ENCODE peak calls at places on chromosomes 4 and X, in four cellular contexts. V is lower lobe of right lung, I is BE2C, C is PC-3. Q is an unnamed sample. For H3K4me1, the result is how much of the 10 kb centered on the place peaks cover.

GRCh38 chr4:100823066-100823992 is 305.5 kb upstream of the EMCN start:
- DNase-seq in C (peak), I (no peak), V (no peak), Q (no peak)

GRCh38 chr4:64713256-64713840 is 304.1 kb upstream of the TECRL start:
- DNase-seq in V (no peak), C (peak), I (no peak), Q (no peak)

GRCh38 chrX:140701480-140701879 is 8.1 kb upstream of the LINC00632 start:
- DNase-seq in V (no peak), C (peak), I (peak), Q (no peak)

GRCh38 chrX:134634691-134635090 is 23.6 kb downstream of the PLAC1 start:
- DNase-seq in V (no peak), I (no peak), C (no peak), Q (no peak)

GRCh38 chrX:20265221-20265725 is 1.4 kb downstream of the RPS6KA3 start:
- DNase-seq in V (peak), I (peak), C (peak), Q (peak)

GRCh38 chrX:111124418-111124817 is 28.4 kb downstream of the PAK3 start:
- DNase-seq in I (no peak), C (no peak), V (no peak), Q (no peak)

GRCh38 chr4:151417164-151417571 is 8.2 kb downstream of the FHIP1A start:
- DNase-seq in V (no peak), I (peak), C (peak), Q (no peak)

GRCh38 chrX:77347572-77347971 is 99.6 kb upstream of the FGF16 start:
- DNase-seq in C (peak), V (no peak), I (no peak), Q (no peak)

GRCh38 chr4:80202190-80202711 is 4.9 kb downstream of the PRDM8 start:
- DNase-seq in I (peak), C (peak), V (peak), Q (peak)

GRCh38 chr4:151730003-151730559 is 30.7 kb downstream of the GATB start:
- DNase-seq in C (peak), V (no peak), I (peak), Q (peak)

GRCh38 chr4:78645853-78646757 is 94.5 kb downstream of the ANXA3 start:
- DNase-seq in I (no peak), C (peak), V (peak), Q (peak)

GRCh38 chrX:109812236-109812635 is 79.2 kb upstream of the ACSL4 start:
- DNase-seq in I (no peak), V (no peak), C (no peak), Q (no peak)

GRCh38 chr4:53014881-53015280 is 152.8 kb downstream of the RASL11B start:
- DNase-seq in I (no peak), V (no peak), C (no peak), Q (no peak)

GRCh38 chrX:20325786-20326388 is 59.2 kb upstream of the RPS6KA3 start:
- DNase-seq in I (no peak), V (no peak), C (no peak), Q (no peak)

GRCh38 chr4:31291238-31291637 is 571.1 kb downstream of the PCDH7 start:
- DNase-seq in C (no peak), I (no peak), V (no peak), Q (no peak)

GRCh38 chr4:188031751-188032150 is 36.2 kb downstream of the ZFP42 start:
- DNase-seq in C (no peak), I (no peak), V (no peak), Q (no peak)

GRCh38 chr4:38686682-38687081 is 22.7 kb downstream of the KLF3 start:
- DNase-seq in V (no peak), I (no peak), C (no peak), Q (no peak)

GRCh38 chrX:141469469-141469868 is 115.1 kb downstream of the SPANXA1 start:
- DNase-seq in I (no peak), V (no peak), C (peak), Q (no peak)

GRCh38 chr4:1026115-1026514 is 14.7 kb downstream of the FGFRL1 start:
- DNase-seq in C (peak), I (peak), V (no peak), Q (peak)

GRCh38 chrX:149517308-149517707 is 12.2 kb upstream of the IDS start:
- DNase-seq in C (no peak), V (no peak), I (no peak), Q (no peak)

GRCh38 chr4:113468165-113469022 is 293.1 kb downstream of the CAMK2D start:
- DNase-seq in V (peak), C (peak), I (peak), Q (peak)

GRCh38 chrX:132480581-132481203 is 8.1 kb downstream of the MBNL3 start:
- DNase-seq in V (peak), C (peak), I (no peak), Q (peak)

GRCh38 chr4:152534541-152535231 is 1.2 kb downstream of the FBXW7 start:
- DNase-seq in V (peak), I (peak), C (no peak), Q (peak)

GRCh38 chrX:102517331-102517730 is 792 bp upstream of the TMSB15A start:
- DNase-seq in C (peak), V (no peak), I (no peak), Q (peak)

GRCh38 chr4:79864470-79865190 is 208.4 kb downstream of the ANTXR2 start:
- DNase-seq in I (no peak), V (no peak), C (no peak), Q (no peak)

GRCh38 chrX:150696264-150696789 is 3.1 kb downstream of the MTMR1 start:
- DNase-seq in C (no peak), V (no peak), I (no peak), Q (no peak)

GRCh38 chr4:139773560-139774318 is 108.1 kb downstream of the MGST2 start:
- DNase-seq in I (peak), C (no peak), V (no peak), Q (no peak)

GRCh38 chr4:76216975-76217814 is 3.6 kb upstream of the SCARB2 start:
- DNase-seq in I (no peak), V (no peak), C (peak), Q (no peak)

GRCh38 chr4:171582961-171583581 is 230.1 kb upstream of the GALNTL6 start:
- DNase-seq in V (no peak), C (no peak), I (no peak), Q (no peak)

GRCh38 chr4:2907706-2908293 is 55.4 kb downstream of the NOP14 start:
- DNase-seq in C (peak), I (no peak), V (no peak), Q (no peak)

GRCh38 chr4:37685211-37685725 is 908 bp downstream of the RELL1 start:
- DNase-seq in V (no peak), I (no peak), C (no peak), Q (peak)
- H3K4me3 ChIP-seq in V (peak), I (peak), C (peak), Q (peak)

GRCh38 chr4:144574509-144574908 is 71.4 kb upstream of the HHIP start:
- DNase-seq in V (no peak), C (no peak), I (no peak), Q (no peak)

GRCh38 chr4:144574004-144574403 is 72.0 kb upstream of the HHIP start:
- DNase-seq in I (no peak), V (no peak), C (no peak), Q (no peak)

GRCh38 chr4:144572660-144573059 is 73.3 kb upstream of the HHIP start:
- DNase-seq in I (peak), V (no peak), C (no peak), Q (no peak)

GRCh38 chr4:144578681-144579080 is 67.3 kb upstream of the HHIP start:
- DNase-seq in V (no peak), C (peak), I (no peak), Q (no peak)

DNA sequence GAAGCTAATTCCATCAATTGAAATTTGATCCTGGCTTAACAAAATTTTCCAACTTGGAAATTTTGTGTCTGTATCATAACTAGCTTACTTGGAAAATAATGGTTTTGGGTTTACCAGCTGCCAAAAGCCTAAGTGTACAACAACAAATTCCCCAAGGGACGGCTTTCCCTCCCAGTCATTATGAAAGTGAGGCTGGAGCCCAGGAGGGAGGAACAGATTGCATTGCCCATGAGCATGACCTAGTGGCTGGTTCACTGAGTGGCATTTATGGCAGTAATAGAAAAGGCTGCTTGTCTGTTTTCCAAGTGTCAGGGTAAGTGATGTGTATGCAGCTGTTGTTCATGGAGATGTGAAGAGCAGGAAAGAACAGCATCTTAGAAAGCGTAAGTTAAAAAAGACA is 70.8 kb upstream of the HHIP start:
- DNase-seq in V (no peak), I (no peak), C (peak), Q (no peak)
- TF ChIP-seq CTCF in V (no peak), I (no peak), C (peak), Q (no peak)

GRCh38 chr4:6767341-6767724 is 15.2 kb upstream of the KIAA0232 start:
- DNase-seq in I (no peak), C (peak), V (peak), Q (peak)
- H3K4me1 ChIP-seq in I (under half), C (under half), V (under half), Q (under half)

DNA sequence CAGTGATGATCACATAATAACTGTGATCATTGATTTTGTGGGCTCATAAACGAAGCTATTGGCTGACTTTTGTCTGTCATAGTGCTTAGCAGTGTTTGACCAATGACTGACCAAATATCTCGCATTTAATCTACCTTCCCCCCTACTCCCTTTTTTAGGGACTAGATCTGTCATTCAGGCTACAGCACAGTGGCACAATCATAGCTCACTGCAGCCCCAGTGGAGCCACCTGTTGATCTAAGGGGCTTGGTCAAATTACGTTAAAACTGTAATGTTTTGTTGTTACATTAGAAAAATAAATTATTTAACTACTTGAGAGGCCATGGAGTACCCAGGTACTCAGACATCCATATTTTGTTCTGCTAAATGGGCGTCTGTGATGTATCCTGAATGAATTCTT is 1.5 kb downstream of the FUNDC2 start:
- DNase-seq in V (no peak), C (peak), I (no peak), Q (no peak)
- H3K4me3 ChIP-seq in V (peak), C (peak), I (peak), Q (no peak)

GRCh38 chr4:142777045-142777743 is 68.9 kb downstream of the INPP4B start:
- DNase-seq in I (no peak), V (no peak), C (no peak), Q (peak)
- TF ChIP-seq CTCF in I (no peak), V (no peak), C (no peak), Q (no peak)

DNA sequence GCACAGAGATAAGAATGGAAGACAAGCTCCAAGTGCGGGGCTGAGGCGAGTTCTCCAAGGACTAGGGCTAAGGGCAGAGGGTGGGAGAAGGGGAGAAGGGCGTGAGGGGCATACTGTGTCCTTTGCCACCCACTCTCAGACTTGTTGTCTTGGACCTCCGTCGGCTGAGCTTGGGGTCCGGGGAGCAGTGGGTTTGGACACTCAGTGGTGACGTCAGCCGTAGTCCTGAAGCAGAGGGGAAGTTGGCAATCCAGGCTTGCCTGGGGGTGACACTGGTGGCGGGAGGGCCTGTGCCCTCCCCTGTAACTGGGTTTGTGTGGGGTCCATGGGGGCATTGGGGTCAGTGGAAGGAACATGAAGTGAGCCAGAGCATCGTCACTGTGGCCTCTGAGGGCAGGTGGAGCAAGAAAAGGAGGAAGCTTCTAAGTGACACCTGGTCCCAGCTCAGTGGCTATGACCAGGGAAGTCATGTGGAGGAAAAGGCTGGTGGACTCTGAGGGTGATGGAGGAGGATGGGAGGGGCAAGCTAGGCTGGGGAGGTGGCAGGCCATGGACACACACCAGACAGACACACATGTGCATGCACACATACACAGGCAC is 17.6 kb downstream of the CD99 start:
- DNase-seq in C (no peak), V (no peak), I (no peak), Q (no peak)
- H3K4me1 ChIP-seq in C (under half), V (half or more), I (under half), Q (under half)

GRCh38 chr4:25112349-25113008 is 47.8 kb downstream of the SEPSECS start:
- DNase-seq in C (no peak), I (no peak), V (no peak), Q (no peak)

GRCh38 chr4:25111648-25112196 is 48.5 kb downstream of the SEPSECS start:
- DNase-seq in V (no peak), I (no peak), C (no peak), Q (no peak)

GRCh38 chr4:25110653-25111329 is 49.5 kb downstream of the SEPSECS start:
- DNase-seq in V (no peak), C (no peak), I (no peak), Q (no peak)

GRCh38 chr4:25117274-25117673 is 43.0 kb downstream of the SEPSECS start:
- DNase-seq in C (no peak), I (no peak), V (no peak), Q (no peak)

GRCh38 chr4:25113915-25114904 is 46.0 kb downstream of the SEPSECS start:
- DNase-seq in V (no peak), C (peak), I (no peak), Q (no peak)
- H3K4me3 ChIP-seq in V (no peak), C (no peak), I (no peak), Q (no peak)

Q was measured in mucosa of descending colon.